ENCODE peak calls at places on chromosomes 5 and 9, in seven cellular contexts. K, W, G, M, D, Z and P are unnamed samples.

GRCh38 chr5:98570661-98571181 is 202.7 kb upstream of the RGMB start:
- DNase-seq in K (peak; percentile 55), W (no peak), G (no peak), M (no peak), D (peak; percentile 20), Z (no peak), P (peak; percentile 30)

GRCh38 chr5:51475628-51476027 is 92.4 kb downstream of the ISL1 start:
- DNase-seq in K (no peak), W (no peak), G (no peak), M (no peak), D (no peak), Z (no peak), P (no peak)

GRCh38 chr9:77649109-77649812 is 1.1 kb upstream of the GNA14 start:
- DNase-seq in K (peak; percentile 56), W (no peak), G (no peak), M (no peak), D (peak; percentile 64), Z (no peak), P (no peak)

GRCh38 chr9:111153973-111154590 is 115.8 kb upstream of the LPAR1 start:
- DNase-seq in K (no peak), W (no peak), G (no peak), M (no peak), D (no peak), Z (no peak), P (no peak)

GRCh38 chr9:93677641-93678136 is 101.3 kb downstream of the PHF2 start:
- DNase-seq in K (no peak), W (peak; percentile 28), G (peak; percentile 17), M (no peak), D (no peak), Z (peak; percentile 8), P (no peak)

GRCh38 chr5:77138981-77139380 is 51.9 kb upstream of the ZBED3 start:
- DNase-seq in K (no peak), W (no peak), G (no peak), M (no peak), D (peak; percentile 91), Z (no peak), P (no peak)

GRCh38 chr9:75108571-75108970 is 20.3 kb downstream of the OSTF1 start:
- DNase-seq in K (peak; percentile 61), W (peak; percentile 71), G (no peak), M (no peak), D (peak; percentile 83), Z (no peak), P (no peak)

GRCh38 chr5:60262576-60263295 is 369.2 kb upstream of the PDE4D start:
- DNase-seq in K (no peak), W (no peak), G (no peak), M (no peak), D (no peak), Z (no peak), P (no peak)

GRCh38 chr5:88889165-88890069 is 6.4 kb upstream of the MEF2C start:
- DNase-seq in K (peak; percentile 59), W (peak; percentile 86), G (peak; percentile 70), M (peak; percentile 49), D (peak; percentile 59), Z (peak; percentile 22), P (peak; percentile 33)

GRCh38 chr9:97478301-97478981 is 23.0 kb upstream of the TMOD1 start:
- DNase-seq in K (no peak), W (no peak), G (no peak), M (no peak), D (no peak), Z (no peak), P (no peak)

GRCh38 chr9:76419782-76420380 is 25.7 kb upstream of the RFK start:
- DNase-seq in K (peak; percentile 29), W (no peak), G (no peak), M (peak; percentile 33), D (peak; percentile 40), Z (no peak), P (no peak)

GRCh38 chr9:126418608-126419007 is 92.0 kb downstream of the MVB12B start:
- DNase-seq in K (no peak), W (no peak), G (no peak), M (no peak), D (no peak), Z (no peak), P (no peak)

GRCh38 chr5:166772770-166773169 is 1518.7 kb upstream of the WWC1 start:
- DNase-seq in K (peak; percentile 5), W (no peak), G (no peak), M (no peak), D (peak; percentile 88), Z (no peak), P (no peak)

GRCh38 chr5:53130206-53130605 is 20.6 kb upstream of the MOCS2 start:
- DNase-seq in K (peak; percentile 29), W (no peak), G (no peak), M (no peak), D (peak; percentile 54), Z (no peak), P (no peak)

GRCh38 chr5:176624142-176624541 is 6.2 kb downstream of the SNCB start:
- DNase-seq in K (no peak), W (no peak), G (no peak), M (no peak), D (no peak), Z (no peak), P (no peak)

GRCh38 chr5:69030663-69031062 is 63.2 kb upstream of the SLC30A5 start:
- DNase-seq in K (no peak), W (no peak), G (no peak), M (no peak), D (peak; percentile 21), Z (no peak), P (no peak)

GRCh38 chr5:568061-568781 is 43.9 kb upstream of the CEP72 start:
- DNase-seq in K (no peak), W (no peak), G (no peak), M (no peak), D (no peak), Z (no peak), P (no peak)

GRCh38 chr5:135468086-135468485 is 15.9 kb upstream of the TIFAB start:
- DNase-seq in K (no peak), W (no peak), G (no peak), M (no peak), D (no peak), Z (no peak), P (no peak)

GRCh38 chr5:83844320-83845068 is 123.8 kb upstream of the HAPLN1 start:
- DNase-seq in K (peak; percentile 91), W (no peak), G (no peak), M (peak; percentile 66), D (peak; percentile 98), Z (no peak), P (no peak)

GRCh38 chr9:124222109-124222508 is 35.6 kb upstream of the NEK6 start:
- DNase-seq in K (no peak), W (peak; percentile 18), G (no peak), M (no peak), D (no peak), Z (no peak), P (no peak)

GRCh38 chr9:100595391-100596199 is 17.7 kb downstream of the CAVIN4 start:
- DNase-seq in K (peak; percentile 83), W (no peak), G (no peak), M (peak; percentile 43), D (peak; percentile 76), Z (no peak), P (peak; percentile 50)

GRCh38 chr5:154193176-154193575 is 2.6 kb downstream of the GALNT10 start:
- DNase-seq in K (no peak), W (no peak), G (no peak), M (no peak), D (no peak), Z (no peak), P (no peak)

GRCh38 chr9:68551191-68551590 is 10.5 kb upstream of the TMEM252 start:
- DNase-seq in K (no peak), W (no peak), G (no peak), M (no peak), D (no peak), Z (no peak), P (no peak)

GRCh38 chr5:32852535-32852934 is 141.4 kb downstream of the NPR3 start:
- DNase-seq in K (peak; percentile 84), W (peak; percentile 80), G (peak; percentile 76), M (no peak), D (peak; percentile 55), Z (no peak), P (no peak)
- TF ChIP-seq CTCF in K (peak; percentile 66), W (peak; percentile 16), G (peak; percentile 69), M (no peak), D (peak; percentile 49), Z (peak; percentile 42), P (peak; percentile 45)

DNA sequence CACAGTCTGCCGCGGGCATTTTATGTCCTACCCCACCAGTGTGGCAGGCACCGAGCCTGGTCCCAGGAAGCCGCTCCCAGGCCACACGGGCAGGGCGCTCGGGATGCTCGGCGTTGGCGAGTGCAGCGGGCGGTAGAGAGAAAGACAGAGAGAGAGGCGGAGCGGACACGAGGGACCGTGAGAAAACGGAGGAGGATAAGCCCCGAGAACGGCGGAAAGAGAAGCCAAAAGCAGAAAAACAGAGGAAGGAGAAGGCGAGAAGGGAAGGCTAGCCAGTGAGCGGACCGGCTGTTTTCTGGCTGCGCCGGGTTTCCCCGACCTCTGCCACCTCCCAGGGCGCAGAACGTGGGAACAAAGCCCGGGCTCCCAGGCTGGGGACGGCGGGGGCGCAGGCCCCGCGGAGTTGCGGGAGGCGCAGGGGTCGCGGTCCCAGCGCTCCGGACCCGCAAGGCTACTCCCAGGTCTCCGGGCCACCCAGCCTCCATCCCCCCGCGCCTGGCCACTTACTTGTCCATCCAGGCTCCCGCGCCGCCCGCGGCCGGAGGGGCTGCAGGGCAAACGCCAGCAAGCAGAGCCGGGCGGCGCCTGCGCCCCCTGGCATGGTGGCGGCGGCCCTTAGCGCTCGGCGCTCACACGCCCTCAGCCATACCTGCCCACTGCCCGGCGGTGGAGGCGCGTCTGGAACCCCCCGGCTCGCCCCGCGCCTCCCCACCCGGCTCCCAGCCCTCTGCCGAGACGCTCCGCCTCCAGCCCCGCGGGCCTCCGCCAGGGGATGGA is at the start of gene ADAM19:
- DNase-seq in K (peak; percentile 58), W (peak; percentile 75), G (no peak), M (peak; percentile 82), D (peak; percentile 73), Z (peak; percentile 55), P (peak; percentile 55)
- TF ChIP-seq CTCF in K (no peak), W (peak; percentile 15), G (no peak), M (no peak), D (no peak), Z (peak; percentile 26), P (no peak)

DNA sequence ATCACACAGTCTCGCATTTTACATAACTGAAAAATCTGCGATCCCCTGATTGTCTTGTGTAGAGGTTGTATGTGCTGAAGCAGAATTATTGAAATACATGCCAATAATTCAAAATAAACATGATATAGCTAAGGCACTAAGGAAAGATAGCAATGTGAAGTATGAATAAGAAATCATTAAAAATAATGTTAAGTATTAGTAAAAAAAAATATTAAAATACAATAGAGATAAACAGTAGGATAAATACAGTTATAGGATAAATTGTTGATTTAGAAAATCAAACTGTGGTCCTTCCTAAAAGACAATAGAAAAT is 121.1 kb downstream of the FBXL17 start:
- DNase-seq in K (no peak), W (no peak), G (no peak), M (no peak), D (no peak), Z (no peak), P (no peak)
- TF ChIP-seq CTCF in K (no peak), W (no peak), G (no peak), M (no peak), D (no peak), Z (no peak), P (peak; percentile 8)

GRCh38 chr5:146124580-146124979 is 19.2 kb upstream of the PLAC8L1 start:
- DNase-seq in K (no peak), W (no peak), G (no peak), M (no peak), D (no peak), Z (no peak), P (no peak)

GRCh38 chr5:146126068-146126467 is 20.7 kb upstream of the PLAC8L1 start:
- DNase-seq in K (no peak), W (no peak), G (no peak), M (no peak), D (no peak), Z (no peak), P (no peak)

GRCh38 chr5:146130440-146131045 is 25.2 kb upstream of the PLAC8L1 start:
- DNase-seq in K (peak; percentile 73), W (no peak), G (no peak), M (no peak), D (peak; percentile 65), Z (no peak), P (no peak)
- TF ChIP-seq CTCF in K (peak; percentile 59), W (peak; percentile 54), G (peak; percentile 77), M (peak; percentile 48), D (peak; percentile 57), Z (peak; percentile 77), P (peak; percentile 81)